ENCODE peak calls at places on chromosomes 13 and 19, in four cellular contexts. U is stimulated activated CD4-positive, alpha-beta T cell treated with anti-CD3 and anti-CD28 coated beads, Interleukin-1b, Interleukin-23, amount 100 ng/mL, for 1 hour; Z is B cell; R is ecto neural progenitor cell. T is an unnamed sample.

GRCh38 chr13:25478186-25478585 is 106.4 kb downstream of the ATP8A2 start:
- DNase-seq in Z (no peak), U (no peak), R (no peak), T (no peak)

GRCh38 chr13:22357132-22357531 is 686.3 kb downstream of the FGF9 start:
- DNase-seq in Z (no peak), R (no peak), U (no peak), T (no peak)

GRCh38 chr13:94780421-94780820 is 68.1 kb upstream of the SOX21 start:
- DNase-seq in Z (no peak), R (no peak), U (no peak), T (no peak)

GRCh38 chr19:37227996-37228395 is 10.0 kb downstream of the ZNF383 start:
- DNase-seq in Z (peak; percentile 42), U (no peak), R (peak; percentile 51), T (peak; percentile 23)

GRCh38 chr19:18713550-18714117 is 30.2 kb downstream of the CRTC1 start:
- DNase-seq in U (no peak), R (no peak), Z (no peak), T (no peak)

GRCh38 chr19:41223431-41224234 is 4.6 kb downstream of the AXL start:
- DNase-seq in Z (no peak), U (no peak), R (peak; percentile 67), T (no peak)

GRCh38 chr19:33497778-33498175 is 23.8 kb downstream of the PEPD start:
- DNase-seq in U (no peak), Z (no peak), R (no peak), T (no peak)

GRCh38 chr13:78607409-78608253 is 4.3 kb upstream of the POU4F1 start:
- DNase-seq in U (no peak), R (peak; percentile 65), Z (no peak), T (no peak)

GRCh38 chr13:47310376-47310775 is 413.5 kb upstream of the HTR2A start:
- DNase-seq in R (no peak), Z (no peak), U (no peak), T (no peak)

GRCh38 chr13:31945202-31945978 is 86.2 kb upstream of the FRY start:
- DNase-seq in Z (no peak), U (no peak), R (peak; percentile 53), T (no peak)

GRCh38 chr19:40542197-40542859 is 34.3 kb upstream of the SHKBP1 start:
- DNase-seq in R (no peak), Z (no peak), U (no peak), T (no peak)

GRCh38 chr19:2469102-2469914 is 6.6 kb upstream of the GADD45B start:
- DNase-seq in Z (no peak), U (no peak), R (no peak), T (no peak)

GRCh38 chr13:30071890-30072817 is 221.7 kb upstream of the UBL3 start:
- DNase-seq in Z (no peak), U (no peak), R (no peak), T (no peak)

GRCh38 chr13:114115191-114115671 is 17.2 kb downstream of the RASA3 start:
- DNase-seq in U (no peak), R (no peak), Z (no peak), T (no peak)

GRCh38 chr19:16541526-16542044 is 652 bp downstream of the CHERP start:
- DNase-seq in U (no peak), R (no peak), Z (no peak), T (no peak)

GRCh38 chr19:47032171-47032811 is 12.7 kb downstream of the NPAS1 start:
- DNase-seq in U (peak; percentile 48), R (peak; percentile 74), Z (peak; percentile 73), T (peak; percentile 68)

GRCh38 chr13:109790951-109791605 is 4.7 kb upstream of the IRS2 start:
- DNase-seq in R (no peak), U (no peak), Z (no peak), T (no peak)

GRCh38 chr13:39656325-39656677 is 839 bp downstream of the COG6 start:
- DNase-seq in U (no peak), Z (no peak), R (no peak), T (no peak)

GRCh38 chr19:12789098-12789903 is 2.0 kb upstream of the JUNB start:
- DNase-seq in R (no peak), U (no peak), Z (no peak), T (no peak)

GRCh38 chr19:47540748-47541147 is 25.9 kb upstream of the NAPA start:
- DNase-seq in Z (no peak), U (no peak), R (no peak), T (no peak)

GRCh38 chr13:26074706-26075105 is 22.9 kb upstream of the SHISA2 start:
- DNase-seq in R (no peak), Z (no peak), U (no peak), T (no peak)

GRCh38 chr13:36131215-36131930 is at the start of gene DCLK1:
- DNase-seq in R (peak; percentile 83), U (no peak), Z (no peak), T (peak; percentile 36)

GRCh38 chr13:62168891-62169290 is 753.2 kb upstream of the PCDH20 start:
- DNase-seq in R (no peak), U (no peak), Z (no peak), T (no peak)

GRCh38 chr19:55460670-55461258 is 678 bp downstream of the ISOC2 start:
- DNase-seq in R (peak; percentile 88), Z (no peak), U (no peak), T (peak; percentile 59)

GRCh38 chr13:50074843-50075242 is 59.6 kb downstream of the KCNRG start:
- DNase-seq in U (no peak), Z (no peak), R (no peak), T (no peak)

GRCh38 chr19:42524250-42524649 is 4.0 kb downstream of the CEACAM1 start:
- DNase-seq in Z (no peak), U (no peak), R (no peak), T (no peak)

GRCh38 chr13:59447846-59448620 is 715.7 kb downstream of the DIAPH3 start:
- DNase-seq in Z (no peak), U (no peak), R (no peak), T (no peak)

GRCh38 chr13:52780092-52780491 is 40.5 kb upstream of the CNMD start:
- DNase-seq in R (no peak), U (no peak), Z (no peak), T (no peak)

GRCh38 chr19:6593651-6594416 is 2.9 kb upstream of the CD70 start:
- DNase-seq in R (no peak), Z (peak; percentile 45), U (no peak), T (no peak)

GRCh38 chr19:30755581-30755980 is 383.4 kb downstream of the ZNF536 start:
- DNase-seq in Z (no peak), R (no peak), U (no peak), T (no peak)

GRCh38 chr19:41397086-41398041 is at the start of the genes BCKDHA and EXOSC5:
- DNase-seq in R (peak; percentile 99), Z (peak; percentile 99), U (peak; percentile 93), T (peak; percentile 98)

GRCh38 chr19:29170554-29170953 is 42.4 kb downstream of the UQCRFS1 start:
- DNase-seq in R (no peak), Z (no peak), U (no peak), T (no peak)